ENCODE peak calls at places on chromosomes 2 and 18, in nine cellular contexts. E is fibroblast of lung, I is cardiac muscle cell, A is breast epithelium, U is OCI-LY7, P is upper lobe of right lung, V is stomach, O is H9, C is A549. T is an unnamed sample. For H3K4me1, the result is how much of the 10 kb centered on the place peaks cover.

GRCh38 chr2:86480105-86480504 is 38.9 kb downstream of the KDM3A start:
- DNase-seq in V (peak), A (peak), I (no peak), U (no peak), O (no peak), C (no peak), E (no peak), P (no peak), T (peak)

GRCh38 chr2:230842473-230842872 is 22.3 kb upstream of the ITM2C start:
- DNase-seq in O (no peak), I (no peak), V (no peak), A (no peak), E (no peak), U (no peak), P (no peak), C (no peak), T (no peak)

GRCh38 chr2:222468338-222468737 is 44.0 kb downstream of the SGPP2 start:
- DNase-seq in E (no peak), C (no peak), P (no peak), I (peak), A (no peak), O (no peak), V (peak), U (no peak), T (peak)

GRCh38 chr2:223674998-223675609 is 72.9 kb upstream of the SCG2 start:
- DNase-seq in O (no peak), V (no peak), E (peak), I (no peak), C (peak), U (peak), A (no peak), P (no peak), T (no peak)

GRCh38 chr2:109663721-109664120 is 49.6 kb downstream of the SOWAHC start:
- DNase-seq in A (no peak), I (peak), O (no peak), P (no peak), C (no peak), E (peak), U (no peak), V (no peak), T (peak)

GRCh38 chr2:76997296-76997695 is 524.9 kb downstream of the LRRTM4 start:
- DNase-seq in O (no peak), E (no peak), A (no peak), P (no peak), C (no peak), I (no peak), U (no peak), V (no peak), T (no peak)

GRCh38 chr2:55159037-55159651 is 72.9 kb downstream of the CLHC1 start:
- DNase-seq in C (no peak), O (no peak), E (peak), U (peak), I (no peak), P (peak), V (no peak), A (no peak), T (peak)

GRCh38 chr2:21981127-21981526 is 857.4 kb downstream of the TDRD15 start:
- DNase-seq in I (no peak), A (no peak), P (no peak), C (no peak), O (no peak), E (no peak), V (no peak), U (no peak), T (no peak)

GRCh38 chr2:24206242-24206641 is 31.4 kb downstream of the FAM228A start:
- DNase-seq in I (no peak), E (no peak), A (no peak), C (no peak), U (no peak), O (no peak), P (no peak), V (no peak), T (no peak)

GRCh38 chr2:68994864-68995263 is 18.1 kb upstream of the ANTXR1 start:
- DNase-seq in P (no peak), E (peak), U (no peak), C (no peak), I (no peak), A (no peak), O (no peak), V (no peak), T (peak)

GRCh38 chr2:28663359-28663758 is 88.3 kb upstream of the PPP1CB start:
- DNase-seq in A (no peak), C (no peak), I (no peak), U (no peak), O (no peak), V (no peak), E (peak), P (no peak), T (no peak)

GRCh38 chr18:55592106-55592505 is 4.1 kb upstream of the TCF4 start:
- DNase-seq in U (no peak), V (no peak), O (no peak), A (no peak), I (no peak), P (no peak), C (no peak), E (no peak), T (no peak)

GRCh38 chr18:59029663-59030421 is 109.8 kb upstream of the SEC11C start:
- DNase-seq in C (no peak), A (no peak), O (no peak), I (no peak), V (no peak), E (no peak), U (no peak), P (no peak), T (no peak)

GRCh38 chr2:66462196-66462825 is 27.4 kb downstream of the MEIS1 start:
- DNase-seq in A (no peak), O (no peak), E (no peak), V (no peak), C (no peak), I (no peak), U (no peak), P (no peak), T (no peak)
- H3K4me1 ChIP-seq in A (under half), O (under half), E (under half), V (under half), C (under half), I (half or more), U (under half), P (under half), T (half or more)

GRCh38 chr2:203396667-203397066 is 68.5 kb downstream of the ABI2 start:
- DNase-seq in I (peak), V (no peak), C (peak), E (no peak), P (no peak), A (no peak), U (no peak), O (peak), T (no peak)
- TF ChIP-seq CTCF in I (peak), V (no peak), C (peak), E (peak), P (no peak), A (no peak), U (peak), O (peak), T (peak)

DNA sequence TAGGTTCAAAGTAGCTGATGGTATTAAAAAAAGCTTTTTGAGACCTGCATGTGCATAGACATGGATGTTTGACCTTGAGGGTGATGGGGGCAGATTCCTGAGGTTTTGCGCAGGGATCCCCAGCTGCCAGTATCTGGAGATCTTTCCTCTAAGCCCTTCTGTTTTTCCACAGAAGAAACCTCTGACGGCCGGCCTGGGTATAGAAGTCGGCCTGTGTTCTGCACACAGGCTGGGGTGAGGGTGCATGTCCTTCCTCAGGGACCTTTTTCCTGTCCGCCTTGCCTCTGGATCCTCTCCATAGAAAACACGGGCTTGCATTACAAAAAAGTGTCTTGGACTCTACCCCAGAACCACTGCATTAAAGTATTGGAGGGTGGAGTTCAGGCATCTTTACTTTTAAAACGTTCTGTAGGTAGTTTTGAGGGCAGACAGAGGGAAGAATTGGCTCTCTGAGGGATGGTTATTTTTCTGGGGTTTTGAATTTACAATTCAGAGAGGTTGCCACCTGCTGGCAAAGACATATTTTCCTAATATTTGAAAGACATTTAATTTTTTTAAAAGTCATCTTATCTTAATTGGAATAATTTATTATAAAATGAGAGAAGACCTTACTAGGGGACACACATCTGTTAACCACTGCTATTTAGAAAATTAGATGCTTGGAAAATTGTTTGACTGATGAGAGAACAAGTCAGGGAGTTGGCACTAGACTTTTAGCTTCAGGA is 350.6 kb downstream of the DCDC2C start:
- DNase-seq in C (no peak), U (no peak), P (no peak), V (no peak), I (no peak), E (peak), A (no peak), O (no peak), T (no peak)
- H3K27ac ChIP-seq in C (no peak), U (no peak), P (no peak), V (no peak), I (no peak), E (no peak), A (no peak), O (no peak), T (no peak)

GRCh38 chr2:159891917-159892691 is 94.1 kb upstream of the CD302 start:
- DNase-seq in O (no peak), A (no peak), P (no peak), C (peak), U (no peak), I (no peak), V (no peak), E (peak), T (no peak)

GRCh38 chr2:159893439-159893838 is 95.4 kb upstream of the CD302 start:
- DNase-seq in O (no peak), E (no peak), P (no peak), A (no peak), U (no peak), C (no peak), V (no peak), I (no peak), T (no peak)

GRCh38 chr2:159894145-159894838 is 96.3 kb upstream of the CD302 start:
- DNase-seq in U (no peak), I (no peak), P (no peak), V (no peak), A (no peak), E (no peak), C (no peak), O (no peak), T (no peak)

GRCh38 chr2:159892990-159893389 is 95.0 kb upstream of the CD302 start:
- DNase-seq in A (no peak), V (no peak), U (no peak), P (no peak), O (no peak), C (no peak), I (no peak), E (no peak), T (no peak)

DNA sequence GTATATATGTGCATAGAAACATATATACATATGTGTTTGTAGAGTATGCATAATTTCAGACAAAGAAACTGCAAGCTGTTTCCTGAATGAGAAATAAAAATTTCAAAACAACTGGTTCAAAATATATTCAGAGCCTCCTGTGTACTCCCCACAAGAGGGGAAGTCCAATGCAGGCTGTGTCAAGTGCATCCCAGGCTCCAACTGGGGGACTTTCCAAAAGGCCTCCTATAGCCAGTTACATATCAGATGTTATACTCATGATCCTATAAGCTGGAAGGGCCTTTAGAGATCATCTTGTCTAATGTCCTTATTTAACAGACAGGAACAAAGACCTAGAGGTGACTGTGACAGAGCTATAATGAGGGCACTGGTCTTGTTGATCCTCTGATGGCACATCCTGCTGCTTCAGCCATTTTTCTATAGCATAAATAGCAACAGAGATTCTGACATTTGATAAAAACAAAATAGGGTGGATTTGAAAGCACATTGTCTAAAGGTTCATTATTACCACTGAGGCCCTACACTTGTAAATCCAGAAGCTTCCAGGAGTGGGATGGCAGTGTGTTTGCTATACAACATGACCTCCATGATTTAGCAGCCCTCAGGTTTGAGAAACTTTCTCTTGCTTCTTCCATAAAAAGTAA is 93.1 kb upstream of the CD302 start:
- DNase-seq in P (no peak), A (no peak), U (no peak), I (no peak), E (no peak), V (no peak), C (no peak), O (no peak), T (no peak)
- H3K4me1 ChIP-seq in P (under half), A (under half), U (under half), I (under half), E (under half), V (under half), C (under half), O (under half), T (under half)

GRCh38 chr18:48320639-48320945 is 88.6 kb downstream of the ZBTB7C start:
- DNase-seq in U (no peak), V (no peak), C (no peak), A (no peak), P (no peak), O (no peak), E (no peak), I (no peak), T (no peak)

GRCh38 chr18:48316177-48316576 is 93.0 kb downstream of the ZBTB7C start:
- DNase-seq in V (no peak), C (no peak), A (no peak), U (no peak), E (no peak), P (no peak), O (no peak), I (no peak), T (no peak)

GRCh38 chr18:48318481-48318880 is 90.7 kb downstream of the ZBTB7C start:
- DNase-seq in U (no peak), I (no peak), O (no peak), E (no peak), P (peak), V (no peak), C (no peak), A (no peak), T (no peak)

GRCh38 chr18:48319796-48320638 is 89.2 kb downstream of the ZBTB7C start:
- DNase-seq in C (no peak), E (no peak), P (peak), I (no peak), O (no peak), A (no peak), U (no peak), V (no peak), T (no peak)

DNA sequence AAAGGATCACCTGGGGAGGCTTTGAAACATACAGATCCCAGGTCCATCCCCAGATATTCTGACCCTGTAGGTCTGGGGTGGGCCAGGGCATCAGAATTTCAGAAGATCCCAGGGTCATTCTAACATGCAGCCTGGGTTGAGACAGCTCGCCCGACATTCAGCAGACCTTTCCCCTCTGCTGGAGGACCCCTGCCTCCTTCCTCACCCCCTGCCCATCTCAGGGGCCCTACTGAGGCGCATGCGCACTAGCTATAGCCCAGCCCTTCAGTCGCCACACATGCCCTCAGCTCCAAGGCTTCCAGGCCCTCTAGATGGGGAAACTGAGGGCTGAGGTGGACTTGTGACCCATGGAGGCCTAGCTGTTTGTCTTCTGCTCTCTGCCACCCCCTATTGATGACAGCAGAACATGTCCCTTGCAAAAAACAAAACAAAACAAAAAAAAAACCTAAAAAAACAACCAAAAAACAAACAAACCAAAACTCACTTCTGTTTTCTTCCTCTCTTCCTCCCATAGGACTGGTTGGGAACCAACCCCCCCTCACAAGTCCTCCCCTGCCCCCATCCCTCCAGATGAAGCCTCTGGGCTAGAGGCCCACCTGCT is 91.3 kb downstream of the ZBTB7C start:
- DNase-seq in E (no peak), A (no peak), C (no peak), I (no peak), O (no peak), U (no peak), V (no peak), P (peak), T (no peak)
- TF ChIP-seq CTCF in E (peak), A (no peak), C (no peak), I (no peak), O (peak), U (no peak), V (no peak), P (no peak), T (peak)

T was measured in left ventricle myocardium inferior.